ENCODE peak calls at places on chromosomes 5 and 9, in six cellular contexts. C is frontal cortex, U is RWPE1, E is pancreas, D is GF-D8, P is cardiac fibroblast. F is an unnamed sample.

GRCh38 chr5:59126665-59127354 is 543.9 kb downstream of the RAB3C start:
- DNase-seq in P (peak; percentile 55), U (no peak), D (no peak), E (no peak), C (no peak), F (no peak)

GRCh38 chr9:5425006-5425628 is 12.6 kb downstream of the PLGRKT start:
- DNase-seq in E (no peak), D (peak; percentile 9), C (no peak), U (peak; percentile 2), P (peak; percentile 54), F (no peak)

GRCh38 chr5:61409568-61409967 is 77.5 kb downstream of the ZSWIM6 start:
- DNase-seq in E (no peak), P (peak; percentile 94), D (no peak), U (peak; percentile 91), C (no peak), F (no peak)

GRCh38 chr5:75907651-75908050 is 175.5 kb upstream of the SV2C start:
- DNase-seq in P (no peak), U (no peak), D (no peak), C (no peak), E (no peak), F (no peak)

GRCh38 chr9:109264865-109265532 is 55.9 kb downstream of the EPB41L4B start:
- DNase-seq in P (no peak), D (no peak), E (peak; percentile 89), C (no peak), U (no peak), F (no peak)

GRCh38 chr9:98383758-98384157 is 128.3 kb upstream of the TBC1D2 start:
- DNase-seq in P (peak; percentile 34), C (no peak), U (no peak), E (no peak), D (no peak), F (no peak)

GRCh38 chr9:89477811-89478583 is 19.9 kb downstream of the SEMA4D start:
- DNase-seq in D (peak; percentile 93), C (no peak), P (peak; percentile 15), U (peak; percentile 43), E (no peak), F (no peak)

GRCh38 chr5:153965102-153965645 is 73.5 kb downstream of the FAM114A2 start:
- DNase-seq in D (no peak), C (peak; percentile 69), E (no peak), U (peak; percentile 89), P (peak; percentile 68), F (no peak)

GRCh38 chr9:19689324-19690087 is 99.3 kb downstream of the SLC24A2 start:
- DNase-seq in P (peak; percentile 29), U (peak; percentile 36), D (no peak), E (no peak), C (no peak), F (no peak)

GRCh38 chr5:107303581-107303980 is 367.2 kb downstream of the EFNA5 start:
- DNase-seq in U (no peak), D (no peak), E (no peak), C (no peak), P (no peak), F (no peak)

GRCh38 chr9:89935791-89936190 is 331.0 kb downstream of the GADD45G start:
- DNase-seq in E (no peak), C (no peak), P (no peak), U (no peak), D (no peak), F (no peak)

GRCh38 chr5:81202652-81203051 is 30.5 kb upstream of the CKMT2 start:
- DNase-seq in U (no peak), P (peak; percentile 6), E (no peak), C (no peak), D (no peak), F (no peak)

GRCh38 chr9:98365227-98365669 is 109.8 kb upstream of the TBC1D2 start:
- DNase-seq in P (peak; percentile 95), D (no peak), E (no peak), C (no peak), U (no peak), F (no peak)

GRCh38 chr9:124764774-124765438 is 6.2 kb downstream of the NR6A1 start:
- DNase-seq in D (no peak), P (peak; percentile 43), E (no peak), U (peak; percentile 52), C (no peak), F (no peak)

GRCh38 chr5:152072076-152072475 is 147.4 kb upstream of the GLRA1 start:
- DNase-seq in D (no peak), P (no peak), C (no peak), E (no peak), U (no peak), F (no peak)

GRCh38 chr9:122122468-122122867 is 29.4 kb upstream of the TTLL11 start:
- DNase-seq in P (no peak), D (no peak), E (no peak), C (no peak), U (peak; percentile 27), F (no peak)

GRCh38 chr5:179802950-179803562 is 3.6 kb downstream of the MGAT4B start:
- DNase-seq in C (no peak), U (no peak), D (no peak), P (no peak), E (peak; percentile 72), F (no peak)

GRCh38 chr9:81268048-81268447 is 421.3 kb downstream of the TLE1 start:
- DNase-seq in D (no peak), P (peak; percentile 67), C (no peak), U (no peak), E (no peak), F (no peak)

GRCh38 chr5:504326-505148 is 19.7 kb downstream of the SLC9A3 start:
- DNase-seq in U (no peak), P (no peak), D (no peak), C (no peak), E (peak; percentile 64), F (no peak)

GRCh38 chr5:39699164-39699563 is 274.4 kb upstream of the DAB2 start:
- DNase-seq in U (no peak), C (no peak), P (no peak), D (no peak), E (no peak), F (no peak)

GRCh38 chr5:167653645-167654106 is 637.8 kb upstream of the WWC1 start:
- DNase-seq in U (peak; percentile 57), D (no peak), C (no peak), E (no peak), P (peak; percentile 69), F (no peak)

GRCh38 chr9:121494192-121494591 is 5.5 kb downstream of the GGTA1 start:
- DNase-seq in E (no peak), P (no peak), U (no peak), D (no peak), C (no peak), F (no peak)

GRCh38 chr5:36530249-36530648 is 76.2 kb upstream of the SLC1A3 start:
- DNase-seq in U (no peak), P (no peak), C (no peak), E (no peak), D (no peak), F (no peak)

GRCh38 chr9:87891754-87892153 is 9.1 kb downstream of the SPATA31E1 start:
- DNase-seq in D (no peak), C (no peak), U (no peak), E (no peak), P (peak; percentile 5), F (no peak)

GRCh38 chr9:136079211-136079915 is 15.7 kb downstream of the NACC2 start:
- DNase-seq in E (peak; percentile 67), U (no peak), D (peak; percentile 10), C (no peak), P (no peak), F (no peak)

GRCh38 chr5:176844706-176845391 is 34.5 kb downstream of the UNC5A start:
- DNase-seq in C (no peak), D (no peak), E (peak; percentile 59), P (peak; percentile 43), U (peak; percentile 85), F (no peak)

GRCh38 chr9:35426627-35427026 is 63.3 kb upstream of the RUSC2 start:
- DNase-seq in U (no peak), D (no peak), C (no peak), E (no peak), P (no peak), F (no peak)

GRCh38 chr9:106697799-106698591 is 165.0 kb upstream of the ZNF462 start:
- DNase-seq in U (peak; percentile 79), P (peak; percentile 87), C (peak; percentile 32), E (peak; percentile 87), D (no peak), F (peak; percentile 7)

GRCh38 chr9:130390371-130390770 is 54.4 kb upstream of the ASS1 start:
- DNase-seq in E (no peak), P (no peak), C (no peak), U (no peak), D (no peak), F (no peak)

GRCh38 chr5:125470503-125470902 is 724.1 kb upstream of the ZNF608 start:
- DNase-seq in E (no peak), P (no peak), C (no peak), U (no peak), D (no peak), F (no peak)